ENCODE peak calls at places on chromosomes 11 and 22, in four cellular contexts. N is right lobe of liver; W is stomach; U is CD8-positive, alpha-beta T cell. M is an unnamed sample. For H3K4me1 and H3K9me3, the result is how much of the 10 kb centered on the place peaks cover.

GRCh38 chr11:115439385-115439784 is 64.8 kb downstream of the CADM1 start:
- DNase-seq in U (no peak), W (no peak), N (no peak), M (no peak)

GRCh38 chr22:45341503-45341902 is 31.8 kb downstream of the FAM118A start:
- DNase-seq in U (peak), N (no peak), W (no peak), M (no peak)

GRCh38 chr11:63997801-63998332 is 11.6 kb downstream of the OTUB1 start:
- DNase-seq in W (no peak), U (no peak), N (no peak), M (no peak)

GRCh38 chr11:32561835-32562234 is 21.8 kb upstream of the EIF3M start:
- DNase-seq in U (no peak), N (no peak), W (no peak), M (no peak)

GRCh38 chr11:77407613-77408012 is 66.3 kb downstream of the PAK1 start:
- DNase-seq in U (no peak), N (no peak), W (peak), M (peak)

GRCh38 chr22:49703391-49703926 is 124.2 kb downstream of the BRD1 start:
- DNase-seq in U (no peak), N (no peak), W (no peak), M (no peak)

GRCh38 chr11:69374110-69374981 is 80.4 kb downstream of the MYEOV start:
- DNase-seq in W (peak), U (no peak), N (no peak), M (no peak)

GRCh38 chr11:19744130-19744529 is 31.5 kb downstream of the NAV2 start:
- DNase-seq in N (no peak), U (no peak), W (no peak), M (no peak)

GRCh38 chr11:67422894-67423293 is 5.4 kb upstream of the RPS6KB2 start:
- DNase-seq in N (no peak), U (no peak), W (no peak), M (no peak)

GRCh38 chr22:46380581-46380980 is 45.1 kb downstream of the TRMU start:
- DNase-seq in N (peak), U (no peak), W (no peak), M (no peak)

GRCh38 chr11:71240865-71241691 is 11.3 kb downstream of the SHANK2 start:
- DNase-seq in U (no peak), N (peak), W (peak), M (peak)

GRCh38 chr22:46604306-46604690 is 15.9 kb upstream of the GRAMD4 start:
- DNase-seq in N (no peak), W (no peak), U (peak), M (no peak)

GRCh38 chr11:125128450-125128849 is 17.0 kb upstream of the TMEM218 start:
- DNase-seq in W (no peak), N (no peak), U (no peak), M (peak)

GRCh38 chr11:19935507-19935906 is 222.9 kb downstream of the NAV2 start:
- DNase-seq in N (no peak), W (no peak), U (no peak), M (no peak)

GRCh38 chr11:62552465-62552782 is 5.8 kb upstream of the AHNAK start:
- DNase-seq in N (peak), W (no peak), U (no peak), M (no peak)

GRCh38 chr11:74754507-74755255 is 6.0 kb downstream of the RNF169 start:
- DNase-seq in N (no peak), U (no peak), W (no peak), M (no peak)

GRCh38 chr11:65013692-65014145 is 241 bp upstream of the ARL2 start:
- DNase-seq in N (peak), W (peak), U (peak), M (peak)

GRCh38 chr22:28373841-28374240 is 305.8 kb downstream of the TTC28 start:
- DNase-seq in N (no peak), U (no peak), W (no peak), M (peak)

GRCh38 chr11:83159901-83160865 is 3.3 kb downstream of the PCF11 start:
- DNase-seq in U (no peak), N (no peak), W (peak), M (peak)

GRCh38 chr11:16856022-16856471 is 117.6 kb downstream of the C11orf58 start:
- DNase-seq in W (no peak), U (no peak), N (no peak), M (peak)

GRCh38 chr11:116199182-116199581 is 573.6 kb downstream of the BUD13 start:
- DNase-seq in U (no peak), N (no peak), W (no peak), M (no peak)

GRCh38 chr11:12724301-12725046 is 50.3 kb downstream of the TEAD1 start:
- DNase-seq in N (no peak), U (no peak), W (peak), M (peak)

GRCh38 chr11:17352925-17353227 is 1.3 kb downstream of the NCR3LG1 start:
- DNase-seq in U (no peak), N (peak), W (peak), M (peak)

GRCh38 chr11:64355078-64355940 is 3.7 kb upstream of the RPS6KA4 start:
- DNase-seq in W (peak), U (peak), N (peak), M (peak)

GRCh38 chr11:17933710-17934109 is 79.1 kb downstream of the SERGEF start:
- DNase-seq in U (no peak), W (no peak), N (no peak), M (no peak)

GRCh38 chr22:37457093-37457893 is 28.9 kb downstream of the MFNG start:
- DNase-seq in W (peak), N (peak), U (peak), M (peak)

GRCh38 chr11:128588086-128588485 is 728 bp upstream of the ETS1 start:
- DNase-seq in N (no peak), W (no peak), U (no peak), M (no peak)

GRCh38 chr22:24521791-24522245 is 26.7 kb downstream of the UPB1 start:
- DNase-seq in U (no peak), W (peak), N (peak), M (peak)

GRCh38 chr11:20397281-20397680 is 9.8 kb downstream of the PRMT3 start:
- DNase-seq in U (no peak), N (no peak), W (no peak), M (peak)

GRCh38 chr22:44734801-44735517 is 17.4 kb upstream of the ARHGAP8 start:
- DNase-seq in N (peak), W (no peak), U (no peak), M (no peak)

GRCh38 chr22:50118557-50119168 is 28.9 kb downstream of the MOV10L1 start:
- DNase-seq in N (no peak), W (no peak), U (no peak), M (peak)

GRCh38 chr11:66889974-66890373 is 33.1 kb downstream of the LRFN4 start:
- DNase-seq in N (no peak), W (no peak), U (no peak), M (no peak)

GRCh38 chr11:113176971-113177370 is 137.4 kb upstream of the TTC12 start:
- DNase-seq in U (no peak), N (no peak), W (no peak), M (no peak)

GRCh38 chr11:113177596-113178115 is 136.7 kb upstream of the TTC12 start:
- DNase-seq in U (no peak), W (no peak), N (no peak), M (no peak)

GRCh38 chr11:113173023-113173594 is 141.3 kb upstream of the TTC12 start:
- DNase-seq in N (no peak), W (no peak), U (no peak), M (no peak)

GRCh38 chr11:113176561-113176960 is 137.8 kb upstream of the TTC12 start:
- DNase-seq in U (no peak), N (no peak), W (no peak), M (no peak)

GRCh38 chr11:113174862-113175261 is 139.5 kb upstream of the TTC12 start:
- DNase-seq in U (no peak), N (no peak), W (no peak), M (no peak)
- H3K4me1 ChIP-seq in U (under half), N (under half), W (under half), M (under half)

GRCh38 chr22:36405671-36406070 is 17.9 kb upstream of the MYH9 start:
- DNase-seq in N (no peak), W (peak), U (peak), M (peak)
- H3K27ac ChIP-seq in N (no peak), W (peak), U (peak), M (no peak)

GRCh38 chr11:1102221-1102971 is 27.7 kb downstream of the MUC2 start:
- DNase-seq in U (no peak), W (no peak), N (no peak), M (no peak)

GRCh38 chr11:1102996-1103395 is 28.3 kb downstream of the MUC2 start:
- DNase-seq in U (no peak), N (no peak), W (no peak), M (no peak)

GRCh38 chr11:1105183-1105565 is 30.5 kb downstream of the MUC2 start:
- DNase-seq in U (no peak), W (no peak), N (no peak), M (no peak)

GRCh38 chr11:1104411-1105182 is 29.9 kb downstream of the MUC2 start:
- DNase-seq in N (no peak), W (no peak), U (no peak), M (no peak)

GRCh38 chr11:1103401-1104360 is 29.0 kb downstream of the MUC2 start:
- DNase-seq in U (no peak), W (no peak), N (no peak), M (no peak)
- H3K9me3 ChIP-seq in U (under half), W (under half), N (under half), M (under half)

GRCh38 chr22:19597399-19597735 is 73.2 kb upstream of the CLDN5 start:
- DNase-seq in U (peak), N (no peak), W (no peak), M (no peak)
- H3K4me1 ChIP-seq in U (under half), N (under half), W (under half), M (under half)

GRCh38 chr11:88404932-88405710 is 67.6 kb upstream of the CTSC start:
- DNase-seq in N (no peak), W (no peak), U (no peak), M (no peak)

GRCh38 chr11:88402784-88403183 is 65.2 kb upstream of the CTSC start:
- DNase-seq in N (no peak), W (no peak), U (no peak), M (no peak)

GRCh38 chr11:88404363-88404762 is 66.8 kb upstream of the CTSC start:
- DNase-seq in W (no peak), N (no peak), U (no peak), M (no peak)

GRCh38 chr11:88406871-88407270 is 69.3 kb upstream of the CTSC start:
- DNase-seq in W (no peak), N (no peak), U (no peak), M (no peak)

DNA sequence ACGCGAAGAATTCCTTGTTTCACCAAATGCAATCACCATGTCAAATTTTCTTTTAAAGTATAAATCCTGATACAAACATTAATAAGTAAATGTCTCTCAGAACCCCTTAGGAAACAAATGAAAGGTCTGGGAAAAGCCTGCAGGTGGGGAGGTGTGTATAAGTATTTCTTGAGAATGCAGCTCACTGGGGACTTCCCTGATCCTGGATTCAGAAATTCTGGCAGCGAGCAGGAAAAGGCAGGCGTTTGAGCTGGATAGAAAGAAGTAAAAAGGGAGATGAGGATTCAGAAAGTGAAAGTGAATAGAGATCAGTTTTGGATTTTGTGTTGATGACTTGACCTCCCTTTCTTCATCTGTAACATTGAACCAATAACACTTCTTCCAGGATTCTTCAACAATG is 68.3 kb upstream of the CTSC start:
- DNase-seq in U (no peak), N (no peak), W (no peak), M (no peak)
- H3K27ac ChIP-seq in U (no peak), N (no peak), W (no peak), M (no peak)

GRCh38 chr11:23997356-23997755 is 499.5 kb upstream of the LUZP2 start:
- DNase-seq in W (no peak), U (no peak), N (no peak), M (no peak)

GRCh38 chr11:23991140-23991539 is 505.7 kb upstream of the LUZP2 start:
- DNase-seq in N (no peak), U (no peak), W (no peak), M (no peak)

GRCh38 chr11:23990346-23990745 is 506.5 kb upstream of the LUZP2 start:
- DNase-seq in N (no peak), U (no peak), W (no peak), M (peak)

DNA sequence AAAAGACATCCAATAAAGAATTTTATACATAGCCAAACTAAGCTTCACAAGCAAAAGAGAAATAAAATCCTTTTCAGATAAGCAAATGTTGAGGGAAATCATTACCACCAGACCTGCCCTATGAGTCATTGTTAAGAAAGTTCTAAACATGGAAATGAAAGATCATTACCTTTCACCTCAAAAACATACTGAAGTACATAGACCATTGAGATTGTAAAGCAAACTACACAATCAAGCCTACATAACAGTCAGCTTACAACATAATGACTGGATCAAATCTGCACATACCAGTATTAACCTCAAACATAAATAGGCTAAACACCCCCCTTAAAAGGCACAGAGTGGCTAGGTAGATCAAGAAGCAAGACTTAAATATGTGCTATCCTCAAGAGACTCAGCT is 501.0 kb upstream of the LUZP2 start:
- DNase-seq in N (no peak), U (no peak), W (no peak), M (no peak)
- H3K9me3 ChIP-seq in N (under half), U (under half), W (under half), M (under half)

GRCh38 chr22:38503021-38503420 is 3.1 kb downstream of the DDX17 start:
- DNase-seq in U (no peak), N (no peak), W (no peak), M (no peak)
- H3K4me1 ChIP-seq in U (half or more), N (under half), W (half or more), M (under half)

M was measured in cardiac muscle cell.